ENCODE peak calls at places on chromosomes 11 and 22, in six cellular contexts. N, Q, W, T, K and F are unnamed samples.

GRCh38 chr22:30861688-30862552 is 106.7 kb downstream of the MORC2 start:
- DNase-seq in Q (peak; percentile 57), N (no peak), K (no peak), T (no peak), W (peak; percentile 91), F (no peak)

GRCh38 chr11:87392665-87393064 is 354.9 kb downstream of the TMEM135 start:
- DNase-seq in N (no peak), W (no peak), K (no peak), Q (no peak), T (no peak), F (no peak)

GRCh38 chr11:125926682-125927081 is 19.2 kb upstream of the VSIG10L2 start:
- DNase-seq in T (no peak), Q (no peak), N (no peak), K (no peak), W (no peak), F (no peak)

GRCh38 chr11:70070736-70071135 is 7.4 kb upstream of the ANO1 start:
- DNase-seq in T (peak; percentile 1), Q (no peak), N (no peak), W (no peak), K (no peak), F (no peak)

GRCh38 chr11:47359586-47359985 is 7.1 kb upstream of the MYBPC3 start:
- DNase-seq in Q (no peak), W (no peak), T (no peak), N (no peak), K (no peak), F (no peak)

GRCh38 chr11:18669629-18670162 is 28.9 kb upstream of the TMEM86A start:
- DNase-seq in W (no peak), N (no peak), Q (no peak), K (no peak), T (no peak), F (no peak)

GRCh38 chr11:99739464-99740089 is 718.8 kb downstream of the CNTN5 start:
- DNase-seq in K (peak; percentile 44), T (no peak), N (peak; percentile 86), Q (no peak), W (no peak), F (peak; percentile 16)

GRCh38 chr11:3222003-3222855 is 3.6 kb upstream of the MRGPRG start:
- DNase-seq in N (no peak), K (no peak), Q (peak; percentile 67), T (no peak), W (no peak), F (no peak)

GRCh38 chr11:86798988-86799387 is 1.4 kb upstream of the PRSS23 start:
- DNase-seq in Q (no peak), K (peak; percentile 65), N (no peak), W (no peak), T (no peak), F (no peak)

GRCh38 chr11:117096973-117097566 is 1.2 kb downstream of the SIK3 start:
- DNase-seq in N (no peak), T (no peak), Q (no peak), W (no peak), K (no peak), F (no peak)

GRCh38 chr11:2913029-2913431 is 16.2 kb downstream of the PHLDA2 start:
- DNase-seq in T (no peak), N (no peak), W (no peak), K (peak; percentile 45), Q (no peak), F (no peak)

GRCh38 chr22:50504245-50505211 is 3.0 kb downstream of the LMF2 start:
- DNase-seq in N (no peak), T (no peak), K (no peak), W (no peak), Q (peak; percentile 77), F (no peak)

GRCh38 chr11:43784301-43784700 is 96.3 kb upstream of the ALKBH3 start:
- DNase-seq in T (no peak), N (no peak), Q (no peak), W (no peak), K (no peak), F (no peak)

GRCh38 chr22:23061471-23062280 is 8.6 kb upstream of the GNAZ start:
- DNase-seq in Q (peak; percentile 41), W (peak; percentile 64), N (no peak), T (peak; percentile 0), K (no peak), F (no peak)

GRCh38 chr11:26234451-26234850 is 97.5 kb upstream of the ANO3 start:
- DNase-seq in Q (no peak), N (no peak), W (no peak), K (peak; percentile 87), T (no peak), F (no peak)

GRCh38 chr22:19853879-19854777 is 546 bp downstream of the GNB1L start:
- DNase-seq in W (peak; percentile 87), N (peak; percentile 68), T (no peak), K (no peak), Q (peak; percentile 58), F (no peak)

GRCh38 chr22:39503590-39503989 is 1.5 kb downstream of the MIEF1 start:
- DNase-seq in K (no peak), T (no peak), N (peak; percentile 55), Q (no peak), W (no peak), F (no peak)

GRCh38 chr22:19942886-19943664 is 1.5 kb upstream of the TXNRD2 start:
- DNase-seq in T (peak; percentile 30), Q (peak; percentile 39), N (no peak), K (peak; percentile 90), W (no peak), F (no peak)

GRCh38 chr11:125777309-125777708 is 1.3 kb downstream of the PATE2 start:
- DNase-seq in N (no peak), T (no peak), K (peak; percentile 22), W (no peak), Q (no peak), F (no peak)

GRCh38 chr22:29310863-29311339 is 4.5 kb downstream of the GAS2L1 start:
- DNase-seq in K (peak; percentile 96), T (peak; percentile 98), W (peak; percentile 99), N (peak; percentile 58), Q (peak; percentile 98), F (no peak)

GRCh38 chr11:15967966-15968365 is 388.4 kb downstream of the SOX6 start:
- DNase-seq in N (no peak), Q (no peak), W (no peak), K (peak; percentile 89), T (no peak), F (no peak)

GRCh38 chr22:48340727-48341709 is 1486.7 kb downstream of the BRD1 start:
- DNase-seq in T (no peak), K (no peak), W (no peak), Q (peak; percentile 40), N (no peak), F (no peak)

GRCh38 chr22:41256898-41257260 is 16.1 kb upstream of the CHADL start:
- DNase-seq in W (no peak), N (no peak), K (no peak), Q (no peak), T (no peak), F (no peak)

GRCh38 chr11:72740562-72741428 is 11.4 kb downstream of the ARAP1 start:
- DNase-seq in N (no peak), K (no peak), W (no peak), T (no peak), Q (peak; percentile 45), F (no peak)

GRCh38 chr22:16828876-16829275 is 3.7 kb upstream of the XKR3 start:
- DNase-seq in W (no peak), N (no peak), T (no peak), K (no peak), Q (no peak), F (no peak)

GRCh38 chr22:16829985-16830384 is 4.8 kb upstream of the XKR3 start:
- DNase-seq in N (no peak), W (no peak), K (no peak), T (no peak), Q (no peak), F (no peak)

GRCh38 chr22:16819249-16819648 is 6.0 kb downstream of the XKR3 start:
- DNase-seq in T (no peak), W (no peak), N (peak; percentile 78), Q (no peak), K (peak; percentile 53), F (no peak)

GRCh38 chr22:16827506-16827905 is 2.3 kb upstream of the XKR3 start:
- DNase-seq in N (no peak), T (no peak), Q (no peak), K (no peak), W (no peak), F (no peak)

GRCh38 chr22:16824718-16825687 is at the start of gene XKR3:
- DNase-seq in Q (no peak), K (peak; percentile 74), W (no peak), T (no peak), N (peak; percentile 73), F (no peak)
- H3K4me3 ChIP-seq in Q (no peak within 1 kb of the TSS), K (no peak within 1 kb of the TSS), W (peak within 1 kb of the TSS; percentile 19), T (peak within 1 kb of the TSS; percentile 19), N (peak within 1 kb of the TSS; percentile 41), F (no peak within 1 kb of the TSS)

GRCh38 chr11:95680169-95680929 is 109.2 kb downstream of the FAM76B start:
- DNase-seq in Q (no peak), N (no peak), T (no peak), W (no peak), K (peak; percentile 78), F (no peak)
- H3K4me3 ChIP-seq in Q (no peak overlapping the region), N (no peak overlapping the region), T (no peak overlapping the region), W (no peak overlapping the region), K (no peak overlapping the region), F (no peak overlapping the region)

GRCh38 chr11:59559886-59560285 is 48.5 kb downstream of the OR4D9 start:
- DNase-seq in W (no peak), T (no peak), Q (no peak), N (no peak), K (no peak), F (no peak)
- H3K4me3 ChIP-seq in W (peak overlapping the region; percentile 72), T (peak overlapping the region; percentile 75), Q (no peak overlapping the region), N (peak overlapping the region; percentile 87), K (no peak overlapping the region), F (peak overlapping the region; percentile 14)

GRCh38 chr11:129750343-129751292 is 65.0 kb upstream of the TMEM45B start:
- DNase-seq in W (peak; percentile 91), Q (peak; percentile 88), K (peak; percentile 70), N (peak; percentile 74), T (peak; percentile 57), F (peak; percentile 58)
- H3K4me3 ChIP-seq in W (peak overlapping the region; percentile 41), Q (no peak overlapping the region), K (no peak overlapping the region), N (no peak overlapping the region), T (no peak overlapping the region), F (peak overlapping the region; percentile 20)

GRCh38 chr11:132050081-132050480 is 679.7 kb downstream of the NTM start:
- DNase-seq in W (no peak), K (no peak), Q (no peak), N (no peak), T (no peak), F (no peak)

GRCh38 chr11:132052904-132053303 is 682.5 kb downstream of the NTM start:
- DNase-seq in Q (no peak), T (no peak), N (no peak), W (no peak), K (no peak), F (no peak)

GRCh38 chr11:132051704-132052103 is 681.3 kb downstream of the NTM start:
- DNase-seq in T (no peak), K (no peak), Q (no peak), N (no peak), W (no peak), F (no peak)

GRCh38 chr11:132049205-132049604 is 678.8 kb downstream of the NTM start:
- DNase-seq in K (no peak), N (no peak), T (no peak), W (no peak), Q (peak; percentile 71), F (no peak)

GRCh38 chr11:132050577-132051180 is 680.3 kb downstream of the NTM start:
- DNase-seq in T (no peak), N (no peak), W (no peak), Q (no peak), K (no peak), F (no peak)
- H3K4me3 ChIP-seq in T (no peak overlapping the region), N (no peak overlapping the region), W (no peak overlapping the region), Q (no peak overlapping the region), K (no peak overlapping the region), F (no peak overlapping the region)